ENCODE peak calls at places on chromosomes 2 and 18, in ten cellular contexts. S is left ventricle myocardium inferior, G is aorta, C is GM12865, E is ovary, J is brain microvascular endothelial cell, Z is NT2/D1, H is left lung, T is choroid plexus epithelial cell, U is psoas muscle. A is an unnamed sample.

GRCh38 chr18:49693276-49694005 is 119.9 kb downstream of the ACAA2 start:
- DNase-seq in C (no peak), S (no peak), E (no peak), J (no peak), G (no peak), H (no peak), Z (no peak), T (no peak), U (no peak), A (no peak)

GRCh38 chr2:28101123-28101522 is 210.6 kb downstream of the BABAM2 start:
- DNase-seq in J (no peak), U (no peak), S (no peak), H (no peak), E (no peak), T (no peak), G (no peak), C (no peak), Z (no peak), A (no peak)

GRCh38 chr2:2698182-2699116 is 367.4 kb upstream of the MYT1L start:
- DNase-seq in C (peak; percentile 12), Z (peak; percentile 27), J (no peak), G (no peak), T (peak; percentile 1), U (no peak), E (no peak), S (no peak), H (no peak), A (no peak)

GRCh38 chr2:229372207-229372606 is 101.1 kb upstream of the PID1 start:
- DNase-seq in G (no peak), S (no peak), C (no peak), Z (no peak), H (no peak), E (peak; percentile 64), J (no peak), U (no peak), T (peak; percentile 12), A (no peak)

GRCh38 chr2:127721311-127721977 is 20.1 kb downstream of the SFT2D3 start:
- DNase-seq in E (no peak), H (no peak), Z (no peak), T (peak; percentile 51), C (no peak), G (no peak), S (no peak), U (no peak), J (peak; percentile 40), A (no peak)

GRCh38 chr2:33375054-33375453 is 101.4 kb upstream of the RASGRP3 start:
- DNase-seq in T (no peak), J (peak; percentile 33), S (no peak), Z (no peak), C (no peak), E (no peak), H (no peak), U (no peak), G (no peak), A (no peak)

GRCh38 chr2:172927381-172928357 is 148.0 kb upstream of the MAP3K20 start:
- DNase-seq in U (no peak), T (peak; percentile 95), Z (no peak), H (peak; percentile 43), S (peak; percentile 19), E (no peak), J (peak; percentile 84), C (no peak), G (no peak), A (no peak)

GRCh38 chr2:120832296-120833070 is 96.8 kb downstream of the GLI2 start:
- DNase-seq in Z (no peak), C (no peak), H (peak; percentile 19), G (peak; percentile 14), J (no peak), T (no peak), U (peak; percentile 40), S (no peak), E (peak; percentile 16), A (no peak)

GRCh38 chr2:219178377-219179175 is 501 bp downstream of the RETREG2 start:
- DNase-seq in S (peak; percentile 60), G (peak; percentile 71), E (peak; percentile 79), C (peak; percentile 47), U (no peak), Z (no peak), T (peak; percentile 30), H (no peak), J (peak; percentile 12), A (peak; percentile 60)

GRCh38 chr2:240929364-240930095 is 23.4 kb downstream of the CROCC2 start:
- DNase-seq in J (no peak), Z (no peak), H (peak; percentile 27), E (peak; percentile 31), T (no peak), G (no peak), C (no peak), S (no peak), U (peak; percentile 16), A (no peak)

GRCh38 chr2:98729652-98730051 is 1.3 kb downstream of the MGAT4A start:
- DNase-seq in S (no peak), Z (no peak), U (no peak), H (no peak), C (no peak), J (no peak), G (no peak), E (no peak), T (no peak), A (no peak)
- H3K4me3 ChIP-seq in S (peak overlapping the region; percentile 89), Z (peak overlapping the region; percentile 51), U (peak overlapping the region; percentile 82), H (peak overlapping the region; percentile 75), C (no peak overlapping the region), J (no peak overlapping the region), G (peak overlapping the region; percentile 99), E (peak overlapping the region; percentile 88), T (no peak overlapping the region), A (peak overlapping the region; percentile 49)

GRCh38 chr18:6553234-6553900 is 138.7 kb upstream of the L3MBTL4 start:
- DNase-seq in G (no peak), Z (no peak), C (no peak), T (peak; percentile 32), S (no peak), U (no peak), H (no peak), J (no peak), E (no peak), A (no peak)
- H3K4me3 ChIP-seq in G (no peak overlapping the region), Z (no peak overlapping the region), C (no peak overlapping the region), T (no peak overlapping the region), S (no peak overlapping the region), U (no peak overlapping the region), H (no peak overlapping the region), J (no peak overlapping the region), E (no peak overlapping the region), A (no peak overlapping the region)

DNA sequence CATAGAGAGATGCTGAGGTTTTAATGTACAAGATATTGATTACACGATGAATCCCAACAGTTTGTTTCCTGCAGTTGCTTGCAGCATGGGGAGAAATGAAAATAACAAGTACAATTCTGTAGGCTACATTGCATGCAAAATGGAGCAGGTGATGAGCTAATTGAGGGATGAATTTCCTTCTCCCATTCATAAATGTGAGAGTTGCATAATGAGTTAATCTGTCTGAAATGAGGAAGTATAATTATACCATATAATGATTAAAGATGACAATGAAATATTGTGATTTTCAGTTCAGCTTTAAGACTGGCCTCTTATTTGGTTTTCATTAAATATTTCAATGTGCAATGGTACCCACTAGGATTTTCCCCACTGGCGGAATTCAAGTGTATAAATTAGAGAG is 266.2 kb downstream of the SOCS6 start:
- DNase-seq in E (no peak), C (no peak), U (no peak), H (no peak), T (no peak), J (no peak), S (no peak), G (no peak), Z (no peak), A (no peak)
- H3K4me3 ChIP-seq in E (no peak overlapping the region), C (no peak overlapping the region), U (no peak overlapping the region), H (no peak overlapping the region), T (no peak overlapping the region), J (no peak overlapping the region), S (no peak overlapping the region), G (no peak overlapping the region), Z (no peak overlapping the region), A (no peak overlapping the region)

GRCh38 chr2:190625691-190626090 is 23.2 kb upstream of the NAB1 start:
- DNase-seq in G (no peak), H (no peak), Z (no peak), E (no peak), S (no peak), J (no peak), T (no peak), C (no peak), U (no peak), A (no peak)

GRCh38 chr2:190626656-190627055 is 22.2 kb upstream of the NAB1 start:
- DNase-seq in G (no peak), E (no peak), T (no peak), C (no peak), U (no peak), Z (no peak), H (no peak), J (no peak), S (no peak), A (no peak)

GRCh38 chr2:190628651-190629378 is 20.1 kb upstream of the NAB1 start:
- DNase-seq in T (no peak), J (no peak), U (no peak), H (no peak), C (no peak), G (no peak), S (no peak), E (no peak), Z (no peak), A (no peak)

DNA sequence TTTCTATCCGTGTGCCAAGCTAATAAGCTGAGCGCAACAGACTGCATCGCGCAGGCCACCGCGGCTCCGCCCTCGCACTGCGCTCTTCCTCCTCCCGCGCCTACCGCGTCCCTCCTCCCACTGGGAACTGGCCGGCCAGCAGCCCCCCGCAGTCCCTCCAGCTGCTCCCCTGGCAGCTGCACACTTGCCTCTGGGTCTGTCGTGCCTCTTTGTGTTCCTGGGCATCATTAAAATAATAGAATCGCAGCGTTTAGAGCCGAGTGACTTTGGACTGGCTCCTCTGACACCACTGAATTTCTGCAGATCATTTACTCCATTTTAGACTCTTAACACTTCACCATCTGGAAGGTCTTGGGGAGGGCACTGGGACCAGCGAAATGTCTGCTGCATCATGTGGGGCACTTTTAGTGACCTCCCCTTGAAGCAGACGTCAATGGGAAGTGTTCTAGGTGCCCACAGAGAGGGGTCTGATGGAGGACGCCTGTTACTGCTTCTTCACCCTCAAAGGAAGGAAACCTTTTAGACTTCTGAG is 20.9 kb upstream of the NAB1 start:
- DNase-seq in T (no peak), S (peak; percentile 58), E (peak; percentile 41), C (peak; percentile 20), U (peak; percentile 59), G (peak; percentile 69), Z (no peak), H (peak; percentile 46), J (no peak), A (no peak)
- H3K4me3 ChIP-seq in T (peak overlapping the region; percentile 64), S (peak overlapping the region; percentile 68), E (peak overlapping the region; percentile 24), C (peak overlapping the region; percentile 41), U (peak overlapping the region; percentile 64), G (peak overlapping the region; percentile 68), Z (no peak overlapping the region), H (peak overlapping the region; percentile 25), J (peak overlapping the region; percentile 55), A (peak overlapping the region; percentile 13)